ENCODE peak calls at places on chromosomes 3 and 15, in five cellular contexts. D is transverse colon, T is neural progenitor cell, Z is breast epithelium, S is pancreas. K is an unnamed sample.

GRCh38 chr15:81091889-81092558 is 42.0 kb upstream of the CFAP161 start:
- DNase-seq in D (no peak), T (no peak), Z (no peak), S (no peak), K (peak; percentile 86)

GRCh38 chr15:68668926-68669600 is 90.3 kb downstream of the CORO2B start:
- DNase-seq in D (no peak), T (no peak), Z (no peak), S (no peak), K (no peak)

GRCh38 chr3:10515884-10516495 is 10.6 kb upstream of the ATP2B2 start:
- DNase-seq in D (no peak), T (peak; percentile 52), Z (no peak), S (peak; percentile 41), K (no peak)

GRCh38 chr3:17775073-17775472 is 32.6 kb upstream of the TBC1D5 start:
- DNase-seq in D (no peak), T (no peak), Z (no peak), S (no peak), K (no peak)

GRCh38 chr3:197792019-197792647 is 1.1 kb downstream of the LRCH3 start:
- DNase-seq in D (no peak), T (no peak), Z (no peak), S (no peak), K (no peak)

GRCh38 chr15:97995881-97996603 is 35.5 kb downstream of the ARRDC4 start:
- DNase-seq in D (peak; percentile 47), T (peak; percentile 38), Z (peak; percentile 36), S (no peak), K (no peak)

GRCh38 chr15:92091155-92091734 is 237.7 kb downstream of the SLCO3A1 start:
- DNase-seq in D (peak; percentile 57), T (peak; percentile 80), Z (no peak), S (peak; percentile 85), K (no peak)

GRCh38 chr3:61353353-61353752 is 102.1 kb upstream of the FHIT start:
- DNase-seq in D (no peak), T (no peak), Z (no peak), S (no peak), K (no peak)

GRCh38 chr3:196901768-196902167 is 34.0 kb downstream of the SENP5 start:
- DNase-seq in D (no peak), T (no peak), Z (no peak), S (no peak), K (no peak)

GRCh38 chr3:57559526-57559925 is 3.5 kb downstream of the PDE12 start:
- DNase-seq in D (no peak), T (no peak), Z (no peak), S (no peak), K (no peak)

GRCh38 chr15:92650256-92650655 is 5.3 kb downstream of the FAM174B start:
- DNase-seq in D (no peak), T (no peak), Z (peak; percentile 20), S (no peak), K (no peak)

GRCh38 chr3:131091768-131092167 is 65.1 kb downstream of the NEK11 start:
- DNase-seq in D (no peak), T (peak; percentile 29), Z (no peak), S (no peak), K (no peak)

GRCh38 chr15:99993262-99993661 is 260.0 kb upstream of the LYSMD4 start:
- DNase-seq in D (no peak), T (no peak), Z (no peak), S (peak; percentile 25), K (no peak)

GRCh38 chr3:185316740-185317407 is 46.1 kb upstream of the MAP3K13 start:
- DNase-seq in D (no peak), T (no peak), Z (no peak), S (no peak), K (no peak)

GRCh38 chr3:31947671-31948091 is 33.4 kb downstream of the OSBPL10 start:
- DNase-seq in D (no peak), T (no peak), Z (no peak), S (no peak), K (no peak)

GRCh38 chr3:104556372-104557078 is 810.2 kb upstream of the ALCAM start:
- DNase-seq in D (no peak), T (peak; percentile 27), Z (no peak), S (no peak), K (peak; percentile 23)

GRCh38 chr15:80709542-80709941 is 14.4 kb downstream of the ABHD17C start:
- DNase-seq in D (peak; percentile 81), T (no peak), Z (no peak), S (no peak), K (no peak)

GRCh38 chr3:2036096-2036495 is 62.6 kb upstream of the CNTN4 start:
- DNase-seq in D (peak; percentile 8), T (no peak), Z (no peak), S (no peak), K (no peak)

GRCh38 chr3:103006541-103006940 is 571.7 kb downstream of the ZPLD1 start:
- DNase-seq in D (no peak), T (no peak), Z (no peak), S (no peak), K (no peak)

GRCh38 chr3:56101576-56101975 is 366.7 kb downstream of the ERC2 start:
- DNase-seq in D (no peak), T (no peak), Z (no peak), S (no peak), K (no peak)

GRCh38 chr15:65189102-65189740 is 4.1 kb upstream of the CLPX start:
- DNase-seq in D (no peak), T (peak; percentile 70), Z (no peak), S (no peak), K (no peak)

GRCh38 chr3:177150970-177151627 is 46.2 kb downstream of the TBL1XR1 start:
- DNase-seq in D (no peak), T (no peak), Z (no peak), S (no peak), K (peak; percentile 67)

GRCh38 chr3:188584162-188584529 is 430.2 kb downstream of the LPP start:
- DNase-seq in D (no peak), T (no peak), Z (no peak), S (no peak), K (no peak)

GRCh38 chr3:64173567-64173966 is 51.7 kb downstream of the PRICKLE2 start:
- DNase-seq in D (no peak), T (no peak), Z (no peak), S (no peak), K (no peak)

GRCh38 chr3:64178419-64178818 is 46.8 kb downstream of the PRICKLE2 start:
- DNase-seq in D (no peak), T (no peak), Z (no peak), S (no peak), K (no peak)

GRCh38 chr3:64174328-64174727 is 50.9 kb downstream of the PRICKLE2 start:
- DNase-seq in D (no peak), T (no peak), Z (peak; percentile 62), S (no peak), K (no peak)

GRCh38 chr3:64179249-64179648 is 46.0 kb downstream of the PRICKLE2 start:
- DNase-seq in D (no peak), T (no peak), Z (no peak), S (no peak), K (no peak)

DNA sequence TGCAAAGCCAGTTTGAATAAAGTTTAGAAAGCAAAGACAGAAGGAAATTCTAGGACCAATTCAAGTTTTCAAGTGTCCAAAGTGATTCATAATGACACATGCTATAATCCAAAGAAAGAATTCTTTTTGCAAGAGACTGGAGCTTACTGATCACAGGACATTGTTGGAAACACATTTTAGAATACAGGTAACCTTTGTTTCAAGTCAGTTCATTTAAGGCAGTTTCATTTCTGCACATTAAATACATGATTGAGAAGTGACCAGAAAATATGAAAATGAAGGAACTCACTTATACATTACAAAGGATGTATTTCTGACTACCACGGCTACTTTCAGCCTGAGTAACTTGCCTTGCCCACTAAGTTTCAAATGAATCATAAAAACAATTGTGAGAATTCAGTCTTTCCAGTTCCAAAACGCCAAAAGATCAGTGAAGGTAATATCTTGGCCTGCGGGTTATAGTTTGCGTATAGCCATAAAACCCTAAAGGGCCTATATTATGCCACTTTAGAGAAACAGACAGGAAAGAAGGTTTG is 48.7 kb downstream of the PRICKLE2 start:
- DNase-seq in D (no peak), T (no peak), Z (no peak), S (no peak), K (no peak)
- H3K4me3 ChIP-seq in D (no peak overlapping the region), T (no peak overlapping the region), Z (no peak overlapping the region), S (no peak overlapping the region), K (no peak overlapping the region)

DNA sequence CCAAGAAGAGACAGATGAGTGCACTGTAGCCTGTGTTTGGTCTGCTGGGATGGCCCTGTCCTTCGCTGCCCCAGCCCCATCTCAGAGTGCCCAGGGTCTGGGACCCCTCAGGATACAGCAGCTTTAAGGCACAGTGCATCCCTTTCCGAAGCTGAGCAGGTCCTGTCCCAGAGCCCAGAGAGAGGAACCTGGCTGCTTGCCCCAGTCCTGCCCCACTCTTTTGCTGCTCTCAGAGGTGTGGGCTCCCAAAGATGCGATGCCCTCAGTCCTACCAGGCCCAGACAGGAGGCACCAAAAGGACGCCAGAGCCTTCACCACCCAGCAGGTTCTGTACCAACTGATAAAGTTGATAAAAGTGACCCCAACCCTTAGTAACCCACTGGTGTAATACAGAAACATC is 8.2 kb downstream of the PLCD1 start:
- DNase-seq in D (peak; percentile 7), T (no peak), Z (no peak), S (peak; percentile 46), K (no peak)
- TF ChIP-seq CTCF in D (no peak), T (no peak), Z (no peak), S (no peak), K (no peak)

GRCh38 chr15:42155546-42156265 is 730 bp downstream of the PLA2G4F start:
- DNase-seq in D (peak; percentile 76), T (no peak), Z (no peak), S (peak; percentile 73), K (no peak)
- H3K4me3 ChIP-seq in D (no peak overlapping the region), T (no peak overlapping the region), Z (no peak overlapping the region), S (no peak overlapping the region), K (no peak overlapping the region)

DNA sequence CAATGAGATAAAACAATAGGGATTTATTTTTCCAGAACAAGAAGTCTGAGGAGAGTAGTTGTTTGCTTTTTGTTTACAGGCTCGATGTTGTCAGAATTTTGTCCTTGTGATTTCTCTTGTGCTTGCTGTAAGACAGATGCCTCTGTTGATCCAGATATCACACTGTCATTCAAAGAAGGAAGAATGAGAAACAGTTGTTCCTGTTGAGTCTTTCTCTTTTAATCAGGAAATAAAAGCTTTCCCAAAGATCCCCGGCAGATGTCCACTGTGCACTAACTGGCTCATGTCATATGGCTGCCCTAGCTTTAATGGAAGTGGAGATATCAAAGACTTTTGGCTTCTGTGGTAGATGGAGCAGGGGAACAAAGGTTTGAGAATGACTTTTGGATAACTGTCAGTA is 6.8 kb downstream of the SERPINI1 start:
- DNase-seq in D (no peak), T (no peak), Z (no peak), S (no peak), K (no peak)
- TF ChIP-seq CTCF in D (no peak), T (no peak), Z (no peak), S (no peak), K (no peak)